ENCODE peak calls at places on chromosome 10, in seven cellular contexts. R is GM12878, Z is Panc1, J is GM23338, S is HCT116, G is HepG2, Q is K562. O is an unnamed sample.

GRCh38 chr10:129203819-129204218 is 263.2 kb upstream of the MGMT start:
- ATAC-seq in R (no peak), Z (no peak), J (no peak), S (no peak), G (no peak), Q (no peak), O (no peak)

GRCh38 chr10:133359972-133360610 is 2.3 kb upstream of the FUOM start:
- ATAC-seq in R (no peak), Z (no peak), J (no peak), S (no peak), G (peak), Q (peak), O (no peak)

GRCh38 chr10:43960477-43960876 is 311.8 kb upstream of the ZNF32 start:
- ATAC-seq in R (no peak), Z (no peak), J (no peak), S (no peak), G (no peak), Q (no peak), O (no peak)

GRCh38 chr10:132257271-132257670 is 50.5 kb downstream of the STK32C start:
- ATAC-seq in R (no peak), Z (peak), J (no peak), S (peak), G (no peak), Q (peak), O (no peak)

GRCh38 chr10:43944742-43945730 is 296.4 kb upstream of the ZNF32 start:
- ATAC-seq in R (no peak), Z (no peak), J (no peak), S (no peak), G (no peak), Q (no peak), O (no peak)

GRCh38 chr10:30228638-30229037 is 120.4 kb downstream of the MTPAP start:
- ATAC-seq in R (no peak), Z (no peak), J (no peak), S (no peak), G (no peak), Q (no peak), O (no peak)

GRCh38 chr10:117413928-117414618 is 38.8 kb upstream of the PDZD8 start:
- ATAC-seq in R (no peak), Z (peak), J (no peak), S (no peak), G (peak), Q (no peak), O (no peak)

GRCh38 chr10:36236931-36237330 is 594.8 kb upstream of the FZD8 start:
- ATAC-seq in R (no peak), Z (no peak), J (no peak), S (no peak), G (no peak), Q (no peak), O (no peak)

GRCh38 chr10:11491087-11491486 is 120.4 kb downstream of the USP6NL start:
- ATAC-seq in R (no peak), Z (no peak), J (no peak), S (no peak), G (no peak), Q (no peak), O (no peak)

GRCh38 chr10:3096149-3096548 is 28.8 kb downstream of the PFKP start:
- ATAC-seq in R (no peak), Z (no peak), J (no peak), S (no peak), G (no peak), Q (peak), O (no peak)

GRCh38 chr10:123847686-123848432 is 43.7 kb downstream of the CPXM2 start:
- ATAC-seq in R (no peak), Z (peak), J (no peak), S (no peak), G (no peak), Q (no peak), O (peak)

GRCh38 chr10:5490698-5491464 is 8.5 kb downstream of the CALML5 start:
- ATAC-seq in R (no peak), Z (no peak), J (no peak), S (no peak), G (no peak), Q (no peak), O (no peak)

GRCh38 chr10:71582019-71582418 is 137.6 kb downstream of the C10orf105 start:
- ATAC-seq in R (peak), Z (peak), J (peak), S (no peak), G (peak), Q (peak), O (no peak)

GRCh38 chr10:104267721-104268690 is 978 bp upstream of the GSTO2 start:
- ATAC-seq in R (peak), Z (peak), J (peak), S (peak), G (no peak), Q (no peak), O (no peak)

GRCh38 chr10:114537791-114538543 is 120.1 kb downstream of the ABLIM1 start:
- ATAC-seq in R (no peak), Z (no peak), J (peak), S (no peak), G (no peak), Q (no peak), O (no peak)

GRCh38 chr10:131113892-131114291 is 197.6 kb downstream of the TCERG1L start:
- ATAC-seq in R (no peak), Z (no peak), J (no peak), S (no peak), G (no peak), Q (no peak), O (no peak)

GRCh38 chr10:50561816-50562215 is 61.9 kb downstream of the SGMS1 start:
- ATAC-seq in R (peak), Z (peak), J (peak), S (peak), G (peak), Q (peak), O (peak)

GRCh38 chr10:9302142-9302746 is 1247.8 kb downstream of the GATA3 start:
- ATAC-seq in R (peak), Z (no peak), J (peak), S (peak), G (peak), Q (peak), O (no peak)

GRCh38 chr10:26543567-26544306 is 105.6 kb downstream of the APBB1IP start:
- ATAC-seq in R (peak), Z (no peak), J (no peak), S (no peak), G (no peak), Q (no peak), O (no peak)

GRCh38 chr10:133307776-133308430 is 769 bp downstream of the TUBGCP2 start:
- ATAC-seq in R (peak), Z (peak), J (peak), S (peak), G (peak), Q (peak), O (no peak)

GRCh38 chr10:97686301-97686961 is 610 bp downstream of the AVPI1 start:
- ATAC-seq in R (peak), Z (peak), J (peak), S (no peak), G (peak), Q (no peak), O (no peak)

GRCh38 chr10:96540240-96540639 is 26.5 kb upstream of the TLL2 start:
- ATAC-seq in R (no peak), Z (no peak), J (no peak), S (no peak), G (no peak), Q (no peak), O (no peak)

GRCh38 chr10:116721048-116721897 is 21.1 kb downstream of the HSPA12A start:
- ATAC-seq in R (no peak), Z (no peak), J (no peak), S (no peak), G (peak), Q (no peak), O (no peak)

GRCh38 chr10:7475954-7476353 is 65.1 kb upstream of the SFMBT2 start:
- ATAC-seq in R (no peak), Z (no peak), J (peak), S (no peak), G (no peak), Q (no peak), O (no peak)

GRCh38 chr10:22453948-22454347 is 108.7 kb downstream of the SPAG6 start:
- ATAC-seq in R (no peak), Z (no peak), J (no peak), S (no peak), G (no peak), Q (no peak), O (no peak)

GRCh38 chr10:6579904-6580278 is at the start of gene PRKCQ:
- ATAC-seq in R (no peak), Z (peak), J (no peak), S (peak), G (peak), Q (no peak), O (peak)

GRCh38 chr10:123458933-123459332 is 207.2 kb upstream of the GPR26 start:
- ATAC-seq in R (peak), Z (no peak), J (peak), S (no peak), G (no peak), Q (no peak), O (no peak)

GRCh38 chr10:132993271-132994260 is 51.2 kb upstream of the CFAP46 start:
- ATAC-seq in R (no peak), Z (no peak), J (no peak), S (no peak), G (no peak), Q (no peak), O (no peak)

GRCh38 chr10:58796242-58796641 is 283.6 kb downstream of the BICC1 start:
- ATAC-seq in R (no peak), Z (no peak), J (no peak), S (no peak), G (no peak), Q (no peak), O (no peak)

GRCh38 chr10:68625316-68625921 is 65.3 kb downstream of the TET1 start:
- ATAC-seq in R (no peak), Z (no peak), J (no peak), S (no peak), G (no peak), Q (no peak), O (no peak)

GRCh38 chr10:118209215-118209614 is 132.9 kb downstream of the FAM204A start:
- ATAC-seq in R (no peak), Z (no peak), J (no peak), S (no peak), G (peak), Q (no peak), O (no peak)

GRCh38 chr10:127920319-127921074 is 13.6 kb downstream of the PTPRE start:
- ATAC-seq in R (no peak), Z (no peak), J (no peak), S (no peak), G (no peak), Q (no peak), O (no peak)

GRCh38 chr10:73910401-73910763 is 550 bp upstream of the PLAU start:
- ATAC-seq in R (peak), Z (peak), J (peak), S (peak), G (peak), Q (peak), O (no peak)

DNA sequence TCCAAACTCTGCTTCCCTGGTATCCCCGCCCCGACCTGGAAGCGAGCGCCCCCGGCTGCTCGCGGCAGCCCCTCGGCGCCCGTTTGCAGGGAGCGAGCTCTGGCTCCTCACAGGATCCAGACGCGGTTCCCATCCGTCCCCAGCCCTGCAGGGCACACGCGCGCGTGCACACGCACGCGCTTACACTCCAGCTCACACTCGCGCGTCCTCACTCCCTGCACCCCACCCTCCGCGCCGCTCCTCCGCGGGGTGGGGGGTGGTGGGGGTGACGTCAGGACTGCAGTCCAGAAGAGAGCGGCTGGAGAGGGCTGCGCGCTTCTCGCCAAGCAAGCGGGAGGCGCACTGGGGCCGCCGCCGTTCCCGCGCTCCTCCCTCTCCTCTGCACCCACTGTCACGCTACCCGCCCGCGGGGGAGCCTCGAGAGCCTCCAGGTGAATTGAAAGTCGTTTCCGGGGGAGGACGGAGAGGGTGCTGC is 255.6 kb downstream of the OTUD1 start:
- ATAC-seq in R (no peak), Z (no peak), J (peak), S (no peak), G (no peak), Q (no peak), O (peak)
- H3K4me3 ChIP-seq in R (no peak), Z (no peak), J (peak), S (no peak), G (no peak), Q (no peak), O (no peak)

DNA sequence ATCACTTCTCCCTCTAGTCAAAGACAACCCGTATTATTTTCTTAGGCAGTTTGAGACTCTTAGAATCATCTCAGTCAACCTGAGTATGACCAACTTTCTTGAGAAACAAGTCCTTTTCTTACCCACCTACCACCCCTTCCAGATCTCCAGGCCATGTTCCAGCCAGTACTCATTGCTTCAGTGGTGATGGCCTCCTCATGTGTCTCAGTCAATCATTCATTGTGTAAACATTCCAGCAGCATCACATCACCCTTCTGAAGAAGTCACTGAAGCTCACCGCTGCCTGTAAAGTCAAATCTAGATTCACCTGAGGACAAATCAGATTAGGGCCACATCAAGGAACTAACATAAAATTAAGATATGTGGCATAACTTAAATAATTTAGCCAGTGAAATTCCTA is 467.2 kb upstream of the NRP1 start:
- ATAC-seq in R (no peak), Z (no peak), J (no peak), S (peak), G (peak), Q (no peak), O (no peak)
- TF ChIP-seq POLR2AphosphoS5 in R (no peak), Z (no peak), J (no peak), S (no peak), G (no peak), Q (no peak), O (no peak)

GRCh38 chr10:34739915-34740314 is 75.2 kb downstream of the PARD3 start:
- ATAC-seq in R (peak), Z (peak), J (peak), S (peak), G (no peak), Q (peak), O (peak)
- H3K4me3 ChIP-seq in R (no peak), Z (peak), J (peak), S (no peak), G (no peak), Q (no peak), O (peak)

GRCh38 chr10:13529714-13529973 is 830 bp upstream of the BEND7 start:
- ATAC-seq in R (no peak), Z (no peak), J (no peak), S (no peak), G (no peak), Q (no peak), O (no peak)
- TF ChIP-seq POLR2AphosphoS5 in R (no peak), Z (no peak), J (no peak), S (no peak), G (no peak), Q (no peak), O (no peak)

GRCh38 chr10:121665809-121666208 is 67.6 kb upstream of the FGFR2 start:
- ATAC-seq in R (no peak), Z (no peak), J (no peak), S (no peak), G (no peak), Q (no peak), O (no peak)

GRCh38 chr10:121668336-121669009 is 70.2 kb upstream of the FGFR2 start:
- ATAC-seq in R (no peak), Z (no peak), J (peak), S (peak), G (no peak), Q (no peak), O (peak)

GRCh38 chr10:121669010-121669366 is 70.7 kb upstream of the FGFR2 start:
- ATAC-seq in R (no peak), Z (no peak), J (no peak), S (no peak), G (no peak), Q (no peak), O (peak)

GRCh38 chr10:121664671-121665070 is 66.4 kb upstream of the FGFR2 start:
- ATAC-seq in R (no peak), Z (no peak), J (no peak), S (no peak), G (no peak), Q (no peak), O (no peak)

GRCh38 chr10:121667948-121668335 is 69.7 kb upstream of the FGFR2 start:
- ATAC-seq in R (no peak), Z (no peak), J (no peak), S (no peak), G (no peak), Q (no peak), O (peak)
- H3K4me3 ChIP-seq in R (no peak), Z (no peak), J (no peak), S (no peak), G (no peak), Q (no peak), O (no peak)

GRCh38 chr10:86169066-86169465 is 197.5 kb downstream of the GRID1 start:
- ATAC-seq in R (no peak), Z (no peak), J (no peak), S (no peak), G (no peak), Q (no peak), O (no peak)

GRCh38 chr10:86168256-86168655 is 198.3 kb downstream of the GRID1 start:
- ATAC-seq in R (no peak), Z (no peak), J (no peak), S (no peak), G (peak), Q (no peak), O (no peak)

GRCh38 chr10:86170255-86171153 is 196.1 kb downstream of the GRID1 start:
- ATAC-seq in R (peak), Z (no peak), J (no peak), S (no peak), G (no peak), Q (no peak), O (no peak)

GRCh38 chr10:86167762-86168128 is 198.8 kb downstream of the GRID1 start:
- ATAC-seq in R (no peak), Z (no peak), J (no peak), S (no peak), G (no peak), Q (no peak), O (no peak)

GRCh38 chr10:86169506-86170254 is 196.9 kb downstream of the GRID1 start:
- ATAC-seq in R (no peak), Z (no peak), J (no peak), S (no peak), G (no peak), Q (no peak), O (no peak)
- TF ChIP-seq POLR2AphosphoS5 in R (no peak), Z (no peak), J (no peak), S (no peak), G (no peak), Q (no peak), O (no peak)

GRCh38 chr10:28788767-28789166 is 111.4 kb downstream of the BAMBI start:
- ATAC-seq in R (no peak), Z (no peak), J (no peak), S (no peak), G (no peak), Q (no peak), O (no peak)
- H3K4me3 ChIP-seq in R (no peak), Z (no peak), J (no peak), S (no peak), G (no peak), Q (no peak), O (no peak)

GRCh38 chr10:101588879-101589278 is 758 bp downstream of the DPCD start:
- ATAC-seq in R (no peak), Z (no peak), J (no peak), S (peak), G (peak), Q (peak), O (no peak)

GRCh38 chr10:101585841-101586240 is 2.2 kb downstream of the POLL start:
- ATAC-seq in R (no peak), Z (no peak), J (no peak), S (no peak), G (no peak), Q (no peak), O (no peak)

GRCh38 chr10:101587725-101588614 is at the start of the genes DPCD and POLL:
- ATAC-seq in R (peak), Z (peak), J (peak), S (peak), G (peak), Q (peak), O (peak)
- TF ChIP-seq POLR2AphosphoS5 in R (peak), Z (peak), J (peak), S (peak), G (peak), Q (no peak), O (peak)

GRCh38 chr10:95183132-95183450 is 10.9 kb upstream of the ACSM6 start:
- ATAC-seq in R (no peak), Z (no peak), J (no peak), S (no peak), G (no peak), Q (no peak), O (peak)
- H3K4me3 ChIP-seq in R (peak), Z (peak), J (peak), S (peak), G (no peak), Q (peak), O (peak)